ENCODE peak calls at places on chromosomes 12 and 14, in nine cellular contexts. F is kidney; T is stomach; V is BE2C; Z is effector memory CD8-positive, alpha-beta T cell; H is activated CD4-positive, alpha-beta T cell treated with anti-CD3 and anti-CD28 coated beads, Interleukin-2, amount 10 ng/mL, durations not matched to agents 24 days and 14 days; Q is thoracic aorta; C is NCI-H1436 treated with DMSO at 0.1 percent for 48 hours; J is AG04449. S is an unnamed sample.

GRCh38 chr14:104989236-104989950 is 3.8 kb downstream of the CLBA1 start:
- DNase-seq in F (no peak), T (no peak), V (no peak), Z (no peak), H (no peak), Q (no peak), C (no peak), J (no peak), S (no peak)

GRCh38 chr14:77638738-77639137 is 22.3 kb upstream of the SPTLC2 start:
- DNase-seq in F (no peak), T (no peak), V (no peak), Z (no peak), H (no peak), Q (no peak), C (no peak), J (peak), S (peak)

GRCh38 chr12:51076235-51076930 is 7.0 kb downstream of the CSRNP2 start:
- DNase-seq in F (no peak), T (no peak), V (no peak), Z (no peak), H (no peak), Q (no peak), C (no peak), J (no peak), S (no peak)

GRCh38 chr14:31208546-31209424 is 1.2 kb upstream of the HECTD1 start:
- DNase-seq in F (no peak), T (no peak), V (peak), Z (no peak), H (no peak), Q (no peak), C (no peak), J (no peak), S (no peak)

GRCh38 chr12:125852679-125853078 is 787.4 kb downstream of the AACS start:
- DNase-seq in F (no peak), T (no peak), V (no peak), Z (no peak), H (no peak), Q (no peak), C (no peak), J (no peak), S (no peak)

GRCh38 chr12:116066381-116067230 is 210.9 kb downstream of the MED13L start:
- DNase-seq in F (peak), T (peak), V (peak), Z (peak), H (peak), Q (no peak), C (no peak), J (no peak), S (peak)

GRCh38 chr12:64510687-64511086 is 58.8 kb downstream of the TBK1 start:
- DNase-seq in F (no peak), T (no peak), V (no peak), Z (no peak), H (no peak), Q (no peak), C (no peak), J (no peak), S (no peak)

GRCh38 chr12:99282670-99283069 is 364.9 kb upstream of the GARIN6 start:
- DNase-seq in F (no peak), T (no peak), V (no peak), Z (no peak), H (no peak), Q (no peak), C (no peak), J (no peak), S (no peak)

GRCh38 chr14:54529811-54530210 is 20.1 kb downstream of the CGRRF1 start:
- DNase-seq in F (no peak), T (no peak), V (peak), Z (no peak), H (no peak), Q (no peak), C (no peak), J (no peak), S (peak)

GRCh38 chr14:75757644-75758402 is 96.8 kb downstream of the TTLL5 start:
- DNase-seq in F (no peak), T (no peak), V (no peak), Z (no peak), H (no peak), Q (no peak), C (no peak), J (no peak), S (no peak)

GRCh38 chr14:30333934-30334333 is 225.0 kb upstream of the G2E3 start:
- DNase-seq in F (no peak), T (no peak), V (no peak), Z (no peak), H (no peak), Q (no peak), C (no peak), J (no peak), S (peak)

GRCh38 chr12:19431407-19432308 is 7.6 kb upstream of the AEBP2 start:
- DNase-seq in F (no peak), T (no peak), V (no peak), Z (no peak), H (peak), Q (no peak), C (no peak), J (peak), S (no peak)

GRCh38 chr14:55366271-55366670 is 45.4 kb downstream of the ATG14 start:
- DNase-seq in F (no peak), T (no peak), V (no peak), Z (no peak), H (no peak), Q (no peak), C (no peak), J (peak), S (peak)